ENCODE peak calls at places on chromosomes 13 and 19, in four cellular contexts. V is neuronal stem cell, Y is IMR-90, M is H9. U is an unnamed sample.

GRCh38 chr13:43171489-43171888 is 148.1 kb downstream of the DNAJC15 start:
- DNase-seq in M (no peak), Y (no peak), V (no peak), U (no peak)

GRCh38 chr19:40284501-40285352 is at the start of gene AKT2:
- DNase-seq in V (peak; percentile 94), Y (peak; percentile 47), M (peak; percentile 88), U (peak; percentile 90)

GRCh38 chr13:63595811-63596210 is 2180.2 kb upstream of the PCDH20 start:
- DNase-seq in Y (no peak), V (no peak), M (no peak), U (no peak)

GRCh38 chr13:92677571-92677970 is 549.0 kb upstream of the GPC6 start:
- DNase-seq in M (peak; percentile 36), V (no peak), Y (no peak), U (peak; percentile 67)

GRCh38 chr19:38155453-38155852 is 68.6 kb downstream of the DPF1 start:
- DNase-seq in V (no peak), M (no peak), Y (peak; percentile 58), U (peak; percentile 20)

GRCh38 chr19:50020481-50020880 is 4.7 kb downstream of the VRK3 start:
- DNase-seq in M (no peak), V (no peak), Y (no peak), U (no peak)

GRCh38 chr13:25249001-25249543 is 38.2 kb downstream of the MTMR6 start:
- DNase-seq in V (no peak), M (no peak), Y (peak; percentile 43), U (peak; percentile 61)

GRCh38 chr19:48398329-48399235 is 5.1 kb downstream of the GRIN2D start:
- DNase-seq in Y (peak; percentile 41), M (peak; percentile 97), V (peak; percentile 77), U (peak; percentile 97)

GRCh38 chr13:99989376-99990044 is 7.9 kb downstream of the ZIC2 start:
- DNase-seq in M (peak; percentile 60), Y (no peak), V (peak; percentile 26), U (peak; percentile 74)

GRCh38 chr13:92436927-92437326 is 789.7 kb upstream of the GPC6 start:
- DNase-seq in M (no peak), V (no peak), Y (no peak), U (peak; percentile 3)

GRCh38 chr19:49432141-49433073 is 7.2 kb downstream of the GFY start:
- DNase-seq in V (no peak), Y (no peak), M (peak; percentile 95), U (peak; percentile 66)

DNA sequence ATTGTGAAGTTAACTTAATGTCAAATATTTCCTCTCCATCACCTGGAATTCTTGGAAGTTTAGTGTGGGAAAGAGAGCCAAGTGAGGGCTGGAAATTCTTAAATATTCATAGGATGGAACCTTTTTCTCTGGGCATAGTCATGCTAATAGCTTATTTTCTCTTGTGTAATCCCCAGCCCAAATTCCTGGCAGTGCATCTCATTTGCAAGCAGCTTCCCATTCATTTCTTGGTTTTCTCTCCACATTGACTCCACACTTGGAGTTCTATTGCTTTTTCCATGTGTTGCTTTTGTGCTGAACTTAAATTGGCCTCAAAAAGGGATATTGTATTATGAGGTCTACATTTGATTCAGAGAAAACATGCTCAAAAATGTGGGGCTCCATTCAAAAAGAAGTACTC is 2471.6 kb downstream of the PCDH9 start:
- DNase-seq in Y (peak; percentile 1), M (no peak), V (no peak), U (peak; percentile 64)
- H2AK5ac ChIP-seq in Y (no peak overlapping the region), M (no peak overlapping the region), V (no peak overlapping the region), U (no peak overlapping the region)

GRCh38 chr19:12784871-12785430 is 6.3 kb upstream of the JUNB start:
- DNase-seq in M (no peak), V (no peak), Y (peak; percentile 26), U (no peak)

GRCh38 chr19:12783226-12783848 is 7.9 kb upstream of the JUNB start:
- DNase-seq in V (no peak), Y (no peak), M (no peak), U (no peak)

GRCh38 chr19:12785431-12786011 is 5.8 kb upstream of the JUNB start:
- DNase-seq in M (no peak), Y (no peak), V (no peak), U (no peak)

GRCh38 chr19:12783849-12784393 is 7.4 kb upstream of the JUNB start:
- DNase-seq in V (no peak), M (no peak), Y (no peak), U (no peak)

DNA sequence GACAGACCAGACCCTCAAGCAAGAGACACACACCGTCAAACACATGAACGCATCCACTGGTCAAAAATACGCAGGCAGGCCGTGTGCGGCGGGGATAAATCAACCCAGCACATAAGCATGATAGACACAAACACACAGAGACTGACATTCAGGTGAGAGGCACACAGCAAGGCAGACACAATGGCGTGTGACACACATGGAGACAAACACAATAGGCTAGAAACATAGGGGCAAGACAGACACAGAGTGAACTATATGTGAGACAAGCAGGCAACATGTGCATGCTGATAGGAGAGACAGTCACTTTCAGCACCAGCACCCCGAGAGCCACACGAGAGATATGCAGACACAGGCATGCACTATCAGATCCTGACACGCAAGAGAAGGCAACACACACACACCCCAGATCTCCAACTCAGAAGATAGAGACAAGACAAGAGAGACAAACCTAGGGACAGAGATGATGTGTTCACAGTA is 6.9 kb upstream of the JUNB start:
- DNase-seq in Y (peak; percentile 46), M (no peak), V (no peak), U (no peak)
- H4K8ac ChIP-seq in Y (no peak overlapping the region), M (no peak overlapping the region), V (no peak overlapping the region), U (no peak overlapping the region)

GRCh38 chr13:113862191-113862765 is 1.6 kb downstream of the GAS6 start:
- DNase-seq in V (no peak), Y (peak; percentile 36), M (peak; percentile 29), U (no peak)
- H2AK5ac ChIP-seq in V (peak overlapping the region; percentile 72), Y (peak overlapping the region; percentile 86), M (no peak overlapping the region), U (no peak overlapping the region)

GRCh38 chr13:22235285-22235949 is 564.5 kb downstream of the FGF9 start:
- DNase-seq in V (no peak), Y (peak; percentile 4), M (peak; percentile 57), U (peak; percentile 87)
- H4K8ac ChIP-seq in V (no peak overlapping the region), Y (no peak overlapping the region), M (no peak overlapping the region), U (no peak overlapping the region)

GRCh38 chr19:11199517-11199916 is 2.2 kb upstream of the KANK2 start:
- DNase-seq in M (no peak), Y (no peak), V (no peak), U (no peak)

GRCh38 chr19:11200015-11200574 is 2.8 kb upstream of the KANK2 start:
- DNase-seq in V (no peak), Y (no peak), M (no peak), U (no peak)

GRCh38 chr19:11202488-11203193 is 5.3 kb upstream of the KANK2 start:
- DNase-seq in V (no peak), M (no peak), Y (no peak), U (no peak)

GRCh38 chr19:11201791-11202190 is 4.4 kb upstream of the KANK2 start:
- DNase-seq in V (no peak), M (no peak), Y (no peak), U (no peak)

GRCh38 chr19:11200931-11201330 is 3.6 kb upstream of the KANK2 start:
- DNase-seq in V (no peak), M (no peak), Y (no peak), U (no peak)
- H2AK5ac ChIP-seq in V (peak overlapping the region; percentile 70), M (no peak overlapping the region), Y (peak overlapping the region; percentile 38), U (no peak overlapping the region)

U was measured in mesendoderm.